ENCODE peak calls at places on chromosomes 13 and 19, in six cellular contexts. L, E, O, P, U and Q are unnamed samples.

GRCh38 chr19:51407631-51408131 is 9.8 kb downstream of the SIGLEC10 start:
- DNase-seq in U (no peak), L (no peak), E (peak), P (no peak), O (no peak), Q (no peak)

GRCh38 chr13:99577934-99578917 is 77.0 kb downstream of the TM9SF2 start:
- DNase-seq in O (peak), E (no peak), U (no peak), L (no peak), P (no peak), Q (no peak)

GRCh38 chr19:45010306-45010705 is 9.0 kb downstream of the RELB start:
- DNase-seq in L (no peak), O (no peak), E (no peak), U (no peak), P (no peak), Q (no peak)

GRCh38 chr19:18980432-18981020 is 39.5 kb upstream of the HOMER3 start:
- DNase-seq in L (no peak), E (no peak), P (no peak), O (no peak), U (no peak), Q (no peak)

GRCh38 chr19:39870171-39870971 is 24.2 kb upstream of the FBL start:
- DNase-seq in U (no peak), P (no peak), L (no peak), E (no peak), O (no peak), Q (no peak)

GRCh38 chr19:28878862-28879566 is 333.9 kb downstream of the UQCRFS1 start:
- DNase-seq in U (peak), E (peak), O (peak), L (peak), P (peak), Q (peak)

GRCh38 chr19:4089400-4089908 is 22.8 kb upstream of the ZBTB7A start:
- DNase-seq in U (no peak), O (no peak), P (no peak), L (no peak), E (peak), Q (no peak)

GRCh38 chr13:110331362-110331761 is 24.3 kb downstream of the COL4A2 start:
- DNase-seq in P (no peak), E (no peak), L (no peak), U (no peak), O (peak), Q (peak)

GRCh38 chr13:94169783-94170513 is 309.5 kb downstream of the DCT start:
- DNase-seq in U (no peak), O (peak), P (no peak), E (no peak), L (no peak), Q (no peak)

GRCh38 chr19:4647676-4648644 is 8.6 kb downstream of the TNFAIP8L1 start:
- DNase-seq in L (no peak), P (no peak), E (no peak), O (no peak), U (no peak), Q (no peak)

GRCh38 chr19:47357788-47358680 is 8.9 kb downstream of the DHX34 start:
- DNase-seq in O (no peak), L (no peak), U (no peak), E (no peak), P (no peak), Q (no peak)

GRCh38 chr19:55433292-55433691 is 9.8 kb downstream of the SHISA7 start:
- DNase-seq in E (no peak), U (no peak), O (no peak), P (no peak), L (no peak), Q (no peak)

GRCh38 chr13:78909276-78909675 is 250.3 kb upstream of the OBI1 start:
- DNase-seq in E (no peak), O (no peak), U (no peak), P (no peak), L (no peak), Q (no peak)

GRCh38 chr19:16367269-16367683 is 42.6 kb downstream of the KLF2 start:
- DNase-seq in L (no peak), P (no peak), E (peak), U (no peak), O (no peak), Q (no peak)

GRCh38 chr19:18847516-18848463 is 16.0 kb downstream of the UPF1 start:
- DNase-seq in P (peak), L (no peak), O (peak), U (no peak), E (no peak), Q (no peak)

GRCh38 chr13:84126671-84127171 is 244.4 kb upstream of the SLITRK1 start:
- DNase-seq in O (no peak), E (no peak), U (no peak), L (no peak), P (no peak), Q (no peak)

GRCh38 chr13:102960959-102961358 is 105.3 kb downstream of the SLC10A2 start:
- DNase-seq in P (no peak), O (no peak), E (no peak), L (no peak), U (no peak), Q (no peak)

GRCh38 chr19:38667552-38668205 is 20.2 kb downstream of the ACTN4 start:
- DNase-seq in E (no peak), U (no peak), O (no peak), L (no peak), P (peak), Q (peak)

GRCh38 chr19:43380771-43381386 is 27.4 kb downstream of the CD177 start:
- DNase-seq in L (no peak), U (no peak), P (no peak), O (no peak), E (no peak), Q (no peak)

GRCh38 chr19:13234518-13234917 is 84.3 kb downstream of the IER2 start:
- DNase-seq in P (no peak), O (peak), L (peak), U (peak), E (peak), Q (no peak)

GRCh38 chr13:93224545-93224944 is 2.1 kb upstream of the GPC6 start:
- DNase-seq in P (no peak), O (peak), U (no peak), E (no peak), L (no peak), Q (no peak)